ENCODE peak calls at places on chromosomes 3 and 15, in six cellular contexts. E is EL; P is HEK293T; C is neural progenitor cell; S is right atrium auricular region; V is stimulated activated CD4-positive, alpha-beta T cell treated with anti-CD3 and anti-CD28 coated beads, Interleukin-12 subunit alpha, Interleukin-12 subunit beta, amount 100 ng/mL, for 4 hours. Y is an unnamed sample.

GRCh38 chr3:114551770-114552526 is 258.1 kb downstream of the TIGIT start:
- DNase-seq in E (peak; percentile 77), P (no peak), S (no peak), C (no peak), V (no peak), Y (no peak)

GRCh38 chr3:160641675-160642330 is 35.2 kb upstream of the ARL14 start:
- DNase-seq in S (no peak), C (no peak), V (no peak), P (peak; percentile 56), E (peak; percentile 36), Y (no peak)

GRCh38 chr3:124512881-124513609 is 217.2 kb upstream of the UMPS start:
- DNase-seq in V (no peak), C (peak; percentile 15), P (no peak), S (no peak), E (no peak), Y (no peak)

GRCh38 chr15:28955160-28955502 is 69.4 kb downstream of the APBA2 start:
- DNase-seq in S (no peak), C (peak; percentile 41), V (no peak), E (peak; percentile 67), P (peak; percentile 40), Y (no peak)

GRCh38 chr3:100988080-100988479 is 5.1 kb downstream of the ABI3BP start:
- DNase-seq in P (no peak), E (no peak), V (no peak), S (no peak), C (no peak), Y (no peak)

GRCh38 chr3:22779737-22780136 is 423.4 kb upstream of the UBE2E2 start:
- DNase-seq in E (no peak), P (no peak), S (no peak), C (no peak), V (no peak), Y (no peak)

GRCh38 chr15:62020576-62021160 is 39.6 kb downstream of the VPS13C start:
- DNase-seq in V (no peak), E (peak; percentile 21), S (no peak), P (no peak), C (no peak), Y (no peak)

GRCh38 chr3:38724392-38724736 is 74.9 kb upstream of the SCN5A start:
- DNase-seq in C (no peak), V (no peak), S (no peak), P (no peak), E (no peak), Y (no peak)

GRCh38 chr15:71357967-71358366 is 242.7 kb downstream of the THSD4 start:
- DNase-seq in P (no peak), S (no peak), E (no peak), C (no peak), V (no peak), Y (no peak)